ENCODE peak calls at places on chromosomes 2 and 18, in five cellular contexts. M is GM12878, R is HCT116, A is K562, H is H1. S is an unnamed sample.

GRCh38 chr2:241272722-241273551 is 42.5 kb downstream of the HDLBP start:
- DNase-seq in H (no peak), R (no peak), A (peak; percentile 66), M (no peak), S (peak; percentile 24)

GRCh38 chr2:55033076-55033742 is 17.0 kb downstream of the RTN4 start:
- DNase-seq in H (no peak), M (peak; percentile 62), A (no peak), R (no peak), S (no peak)

GRCh38 chr18:3088444-3088843 is 75.5 kb upstream of the LPIN2 start:
- DNase-seq in R (no peak), H (no peak), M (no peak), A (no peak), S (no peak)

GRCh38 chr18:77177009-77177408 is 44.4 kb upstream of the MBP start:
- DNase-seq in M (no peak), A (no peak), H (no peak), R (no peak), S (no peak)

GRCh38 chr2:25362564-25363145 is 20.9 kb upstream of the DNMT3A start:
- DNase-seq in H (no peak), A (no peak), M (peak; percentile 80), R (no peak), S (no peak)

GRCh38 chr2:68837164-68837860 is 33.9 kb downstream of the BMP10 start:
- DNase-seq in R (peak; percentile 58), M (peak; percentile 13), H (peak; percentile 38), A (peak; percentile 64), S (peak; percentile 65)

GRCh38 chr2:23594079-23594494 is 209.1 kb downstream of the KLHL29 start:
- DNase-seq in H (no peak), M (no peak), R (no peak), A (no peak), S (peak; percentile 9)

GRCh38 chr2:46814160-46814559 is 101.4 kb downstream of the MCFD2 start:
- DNase-seq in R (no peak), H (no peak), M (no peak), A (no peak), S (no peak)

GRCh38 chr18:30682667-30683066 is 359.9 kb downstream of the DSC3 start:
- DNase-seq in A (no peak), M (no peak), R (no peak), H (no peak), S (no peak)

GRCh38 chr2:209473930-209474419 is 50.1 kb downstream of the MAP2 start:
- DNase-seq in A (no peak), R (peak; percentile 68), M (no peak), H (no peak), S (peak; percentile 19)

GRCh38 chr18:49400398-49401072 is 59.9 kb downstream of the DYM start:
- DNase-seq in R (no peak), A (no peak), H (no peak), M (no peak), S (no peak)

GRCh38 chr2:71452565-71452964 is 796 bp upstream of the DYSF start:
- DNase-seq in H (no peak), A (peak; percentile 85), M (no peak), R (peak; percentile 10), S (no peak)
- TF ChIP-seq JUND in H (peak; percentile 43), A (peak; percentile 70), M (no peak), R (no peak), S (no peak)

GRCh38 chr18:62912885-62913284 is 197.5 kb downstream of the PHLPP1 start:
- DNase-seq in M (no peak), H (no peak), A (no peak), R (no peak), S (no peak)
- TF ChIP-seq JUND in M (no peak), H (no peak), A (no peak), R (no peak), S (no peak)

DNA sequence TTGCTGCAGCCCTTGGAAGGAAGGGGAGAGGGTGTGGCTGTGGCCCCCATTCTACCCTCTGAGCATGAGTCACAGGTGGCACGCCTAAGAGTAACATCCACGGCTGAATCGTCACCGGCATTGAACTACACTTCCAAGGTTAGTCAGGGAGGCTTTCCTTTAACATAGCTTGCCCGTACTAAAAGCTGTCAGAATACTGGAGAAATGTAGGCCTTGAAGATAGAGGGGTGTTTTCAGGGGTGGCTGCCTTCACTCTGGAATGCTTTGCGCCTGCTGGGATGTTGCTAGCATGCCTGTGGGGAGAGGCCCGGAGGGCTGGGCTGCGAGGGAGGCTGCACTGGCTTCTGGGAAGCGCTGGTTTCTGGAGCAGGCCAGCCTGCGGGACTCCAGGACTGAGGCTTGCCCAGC is 333.7 kb downstream of the AGAP1 start:
- DNase-seq in R (peak; percentile 74), H (no peak), M (no peak), A (no peak), S (no peak)
- TF ChIP-seq JUND in R (peak; percentile 77), H (no peak), M (no peak), A (no peak), S (no peak)

GRCh38 chr2:195536863-195537262 is 120.2 kb upstream of the SLC39A10 start:
- DNase-seq in H (no peak), R (no peak), A (no peak), M (no peak), S (no peak)

GRCh38 chr2:195537811-195538210 is 119.2 kb upstream of the SLC39A10 start:
- DNase-seq in A (no peak), R (no peak), M (no peak), H (no peak), S (no peak)

GRCh38 chr2:195538937-195539336 is 118.1 kb upstream of the SLC39A10 start:
- DNase-seq in H (no peak), R (no peak), A (no peak), M (no peak), S (no peak)

GRCh38 chr2:195533771-195534642 is 123.0 kb upstream of the SLC39A10 start:
- DNase-seq in H (no peak), A (no peak), M (no peak), R (peak; percentile 61), S (no peak)

DNA sequence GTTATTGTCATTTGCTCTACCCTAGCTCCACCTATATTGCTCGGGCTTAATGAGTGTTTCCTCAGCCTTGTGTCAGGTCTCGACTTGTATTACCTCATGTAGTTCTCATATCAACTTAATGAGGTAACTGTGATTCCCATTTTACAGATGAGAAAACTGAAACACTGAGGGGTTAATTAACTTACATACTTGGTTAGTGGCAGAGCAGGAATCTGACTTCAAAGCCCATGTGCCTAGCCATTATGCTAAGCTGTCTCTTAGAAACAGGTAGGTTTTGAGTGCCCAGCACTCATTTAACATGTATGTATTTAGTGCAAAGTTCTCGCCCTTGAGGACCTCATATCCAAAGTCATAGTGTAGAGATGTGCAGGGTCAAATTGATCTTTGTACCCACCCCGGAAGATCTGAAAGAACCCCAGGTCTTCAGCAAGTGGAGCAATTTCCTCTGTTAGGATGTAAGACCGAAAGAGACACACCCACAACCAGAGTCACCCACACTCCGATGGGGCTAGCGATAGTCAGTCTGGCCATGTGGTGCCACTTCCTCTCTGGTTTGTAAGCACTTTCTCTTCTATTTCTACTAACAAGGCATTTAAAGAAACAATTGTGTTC is 121.0 kb upstream of the SLC39A10 start:
- DNase-seq in A (no peak), M (peak; percentile 92), R (no peak), H (no peak), S (no peak)
- TF ChIP-seq JUND in A (no peak), M (no peak), R (no peak), H (no peak), S (no peak)

DNA sequence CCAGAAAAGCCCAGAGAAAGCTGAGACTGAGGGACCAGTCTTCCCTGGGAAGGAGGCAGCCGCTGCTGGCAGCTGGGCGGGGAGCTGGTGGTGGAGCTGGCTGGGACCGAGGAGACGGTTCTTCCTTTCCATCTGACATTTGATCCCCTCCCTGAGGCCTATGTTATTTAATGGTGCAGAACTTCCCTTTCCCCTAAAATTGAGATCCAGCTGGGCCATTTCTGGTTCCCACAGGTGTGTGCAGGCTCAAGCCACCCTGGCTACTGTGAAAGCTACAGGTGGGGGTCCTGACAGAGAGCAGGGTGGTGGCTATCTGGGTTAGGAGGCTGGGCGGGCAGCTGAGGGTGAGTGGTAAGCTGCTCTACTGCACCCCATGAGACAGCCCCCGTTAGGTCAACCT is 81.4 kb upstream of the FZD7 start:
- DNase-seq in A (no peak), H (no peak), R (no peak), M (no peak), S (no peak)
- TF ChIP-seq JUND in A (no peak), H (no peak), R (no peak), M (no peak), S (no peak)

GRCh38 chr2:221518201-221518936 is 53.7 kb downstream of the EPHA4 start:
- DNase-seq in A (no peak), M (no peak), R (no peak), H (no peak), S (no peak)

GRCh38 chr2:221521261-221521845 is 50.8 kb downstream of the EPHA4 start:
- DNase-seq in H (no peak), A (no peak), R (no peak), M (no peak), S (no peak)

GRCh38 chr2:221514305-221515040 is 57.6 kb downstream of the EPHA4 start:
- DNase-seq in M (no peak), H (no peak), A (no peak), R (no peak), S (no peak)

GRCh38 chr2:221518937-221519635 is 53.0 kb downstream of the EPHA4 start:
- DNase-seq in R (no peak), A (no peak), H (no peak), M (no peak), S (no peak)

DNA sequence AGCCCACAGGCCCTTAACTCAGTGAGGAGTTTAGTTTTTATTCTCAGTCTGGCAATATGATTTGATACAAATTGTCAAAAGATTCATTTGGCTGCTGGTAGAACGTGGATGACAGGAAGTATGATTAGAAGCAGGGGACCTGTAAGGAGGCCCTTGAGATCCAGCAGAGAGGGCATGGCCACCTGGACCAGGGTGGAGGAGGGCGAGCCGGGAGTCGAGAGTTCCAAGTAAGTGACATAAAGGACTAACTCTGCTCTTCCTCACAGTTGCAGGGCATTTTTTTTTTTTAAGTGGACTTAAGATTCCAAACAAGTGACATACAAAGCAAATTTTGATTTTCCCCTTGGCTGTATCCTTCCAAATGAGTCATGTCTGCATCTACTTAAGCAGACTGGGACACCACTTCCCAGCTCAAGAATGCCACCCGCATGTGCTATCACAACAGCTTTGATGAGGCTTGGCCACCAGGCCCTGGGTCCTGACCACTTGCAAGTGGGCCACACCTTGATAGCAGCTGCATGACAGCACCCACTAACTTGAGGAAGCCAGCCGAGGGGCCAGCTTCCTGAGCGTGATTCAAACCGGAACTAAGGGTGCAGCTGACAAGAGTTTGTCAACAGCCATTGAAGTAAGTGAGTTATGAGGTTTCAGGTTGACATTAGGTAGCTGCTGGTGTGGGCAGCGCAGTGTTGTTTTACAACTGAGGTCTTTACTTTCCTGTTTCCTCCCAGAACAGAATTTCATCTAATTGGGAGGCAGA is 54.6 kb downstream of the EPHA4 start:
- DNase-seq in R (peak; percentile 8), M (peak; percentile 57), A (no peak), H (no peak), S (no peak)
- TF ChIP-seq JUND in R (no peak), M (peak; percentile 68), A (no peak), H (no peak), S (no peak)

DNA sequence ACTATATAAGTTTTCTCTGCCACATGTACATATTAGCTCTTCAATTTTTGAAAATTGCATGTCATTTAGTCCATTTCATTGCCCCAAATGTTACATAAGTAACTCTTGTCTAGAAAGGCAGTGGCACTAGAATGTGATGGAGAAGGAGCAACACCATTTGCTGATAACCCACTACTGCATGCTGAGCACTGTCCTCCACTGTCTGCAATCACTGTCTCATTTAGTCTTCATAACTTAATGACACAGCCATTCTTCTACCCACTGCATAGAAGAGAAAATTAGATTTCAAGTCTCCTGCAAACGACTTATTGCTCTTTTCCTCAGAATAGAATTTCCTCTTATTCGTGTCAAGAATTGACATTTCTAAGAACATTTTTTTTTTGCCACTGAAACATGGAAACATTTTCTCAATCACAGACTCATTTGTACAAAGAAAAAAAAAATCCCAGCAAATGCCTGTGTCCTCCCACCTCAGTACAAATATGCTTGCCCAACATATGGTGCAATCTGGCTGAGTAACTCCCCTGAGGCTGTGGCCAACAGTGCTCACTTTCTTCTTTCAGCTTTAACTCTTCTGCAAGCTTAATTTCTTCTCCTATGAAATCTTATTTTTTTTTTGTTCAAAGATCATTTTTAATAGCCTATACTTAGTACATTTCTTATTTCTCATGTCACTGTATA is 768.6 kb upstream of the HS6ST1 start:
- DNase-seq in A (no peak), R (no peak), M (no peak), H (no peak), S (peak; percentile 52)
- TF ChIP-seq JUND in A (no peak), R (no peak), M (no peak), H (no peak), S (no peak)

S was measured in T47D.